ENCODE peak calls at places on chromosomes 1 and 21, in four cellular contexts. B is mesendoderm; F is stimulated activated CD8-positive, alpha-beta memory T cell treated with anti-CD3 and anti-CD28 coated beads, Interleukin-7, amount 100 ng/mL, for 1 hour; V is cardiac muscle cell. O is an unnamed sample.

GRCh38 chr1:117070124-117070523 is 10.0 kb downstream of the TTF2 start:
- DNase-seq in F (no peak), B (no peak), V (peak; percentile 37), O (no peak)

GRCh38 chr1:53702287-53702805 is 36.6 kb downstream of the GLIS1 start:
- DNase-seq in B (no peak), F (no peak), V (no peak), O (no peak)

GRCh38 chr1:8092603-8093141 is 66.6 kb upstream of the ERRFI1 start:
- DNase-seq in F (no peak), B (no peak), V (no peak), O (no peak)

GRCh38 chr1:155179107-155180031 is 5.7 kb downstream of the TRIM46 start:
- DNase-seq in F (no peak), B (no peak), V (no peak), O (peak; percentile 19)

GRCh38 chr1:19359357-19359756 is 47.2 kb downstream of the SLC66A1 start:
- DNase-seq in V (no peak), B (no peak), F (no peak), O (no peak)

GRCh38 chr1:179168526-179168925 is 61.0 kb downstream of the ABL2 start:
- DNase-seq in F (no peak), V (no peak), B (no peak), O (no peak)

GRCh38 chr1:25771246-25772114 is 28.5 kb upstream of the SELENON start:
- DNase-seq in B (peak; percentile 60), F (no peak), V (no peak), O (no peak)

GRCh38 chr1:203034422-203035110 is 8.3 kb downstream of the PPFIA4 start:
- DNase-seq in F (no peak), B (no peak), V (no peak), O (no peak)

GRCh38 chr1:155964193-155964592 is 14.2 kb downstream of the ARHGEF2 start:
- DNase-seq in F (no peak), B (peak; percentile 56), V (no peak), O (no peak)

GRCh38 chr21:31018232-31018631 is 20.0 kb downstream of the KRTAP19-8 start:
- DNase-seq in F (no peak), B (no peak), V (no peak), O (no peak)

GRCh38 chr21:45525153-45525909 is 16.9 kb downstream of the SLC19A1 start:
- DNase-seq in V (no peak), B (no peak), F (no peak), O (no peak)

GRCh38 chr1:53458634-53459033 is 565 bp upstream of the DMRTB1 start:
- DNase-seq in F (no peak), B (no peak), V (no peak), O (no peak)

GRCh38 chr21:17610862-17611261 is 1.8 kb downstream of the BTG3 start:
- DNase-seq in B (no peak), V (peak; percentile 22), F (no peak), O (no peak)

GRCh38 chr1:46062651-46063319 is 69.6 kb downstream of the PIK3R3 start:
- DNase-seq in F (peak; percentile 2), B (no peak), V (no peak), O (no peak)

GRCh38 chr1:25223471-25223870 is 8.8 kb downstream of the SYF2 start:
- DNase-seq in V (no peak), F (no peak), B (no peak), O (no peak)

GRCh38 chr1:7538033-7538432 is 233.1 kb upstream of the VAMP3 start:
- DNase-seq in F (no peak), B (peak; percentile 83), V (peak; percentile 20), O (no peak)

GRCh38 chr1:150149490-150150453 is at the start of gene PLEKHO1:
- DNase-seq in V (peak; percentile 90), B (peak; percentile 55), F (peak; percentile 74), O (peak; percentile 68)

GRCh38 chr1:19087737-19088594 is 122.1 kb downstream of the UBR4 start:
- DNase-seq in V (no peak), B (no peak), F (no peak), O (no peak)

GRCh38 chr1:55894521-55894920 is 679.4 kb upstream of the USP24 start:
- DNase-seq in V (peak; percentile 67), F (no peak), B (peak; percentile 4), O (no peak)

GRCh38 chr1:171141336-171142051 is 43.6 kb upstream of the FMO2 start:
- DNase-seq in B (peak; percentile 43), V (peak; percentile 100), F (no peak), O (no peak)

GRCh38 chr1:112297536-112297935 is 98.5 kb upstream of the CTTNBP2NL start:
- DNase-seq in B (no peak), F (no peak), V (peak; percentile 24), O (no peak)

GRCh38 chr1:191888996-191889622 is 269.2 kb upstream of the RGS18 start:
- DNase-seq in F (no peak), V (peak; percentile 41), B (no peak), O (no peak)

GRCh38 chr1:222043444-222044292 is 301.8 kb upstream of the DUSP10 start:
- DNase-seq in V (peak; percentile 94), B (no peak), F (no peak), O (no peak)

GRCh38 chr1:201405484-201405831 is 6.3 kb upstream of the LAD1 start:
- DNase-seq in F (no peak), V (no peak), B (no peak), O (no peak)

GRCh38 chr1:231705860-231706553 is 79.4 kb downstream of the DISC1 start:
- DNase-seq in F (no peak), B (no peak), V (peak; percentile 64), O (no peak)

GRCh38 chr1:247535402-247535801 is 838 bp downstream of the OR2C3 start:
- DNase-seq in F (no peak), B (no peak), V (no peak), O (no peak)

GRCh38 chr1:14649976-14650375 is 51.5 kb downstream of the KAZN start:
- DNase-seq in B (no peak), V (no peak), F (no peak), O (no peak)